ENCODE peak calls at places on chromosomes 3 and 15, in eight cellular contexts. One of them, this sample, is unnamed.

GRCh38 chr3:194961555-194961954 is 275.9 kb downstream of the FAM43A start:
- DNase-seq in kidney glomerular epithelial cell: no peak
- DNase-seq in NCI-H345: no peak
- DNase-seq in brain microvascular endothelial cell: no peak
- DNase-seq in tibial artery: no peak
- DNase-seq in activated naive CD4-positive, alpha-beta T cell treated with anti-CD3 and anti-CD28 coated beads for 36 hours: no peak
- DNase-seq in HT-29: no peak
- DNase-seq in mucosa of descending colon: no peak
- DNase-seq in this sample: peak; percentile 30

GRCh38 chr3:125191256-125191655 is 21.3 kb downstream of the SLC12A8 start:
- DNase-seq in kidney glomerular epithelial cell: no peak
- DNase-seq in NCI-H345: no peak
- DNase-seq in brain microvascular endothelial cell: no peak
- DNase-seq in tibial artery: no peak
- DNase-seq in activated naive CD4-positive, alpha-beta T cell treated with anti-CD3 and anti-CD28 coated beads for 36 hours: no peak
- DNase-seq in HT-29: no peak
- DNase-seq in mucosa of descending colon: no peak
- DNase-seq in this sample: no peak

GRCh38 chr3:156373095-156373494 is 181.8 kb downstream of the SSR3 start:
- DNase-seq in kidney glomerular epithelial cell: no peak
- DNase-seq in NCI-H345: no peak
- DNase-seq in brain microvascular endothelial cell: no peak
- DNase-seq in tibial artery: no peak
- DNase-seq in activated naive CD4-positive, alpha-beta T cell treated with anti-CD3 and anti-CD28 coated beads for 36 hours: no peak
- DNase-seq in HT-29: no peak
- DNase-seq in mucosa of descending colon: no peak
- DNase-seq in this sample: no peak

GRCh38 chr15:43920815-43921214 is 94.0 kb downstream of the WDR76 start:
- DNase-seq in kidney glomerular epithelial cell: no peak
- DNase-seq in NCI-H345: peak; percentile 46
- DNase-seq in brain microvascular endothelial cell: peak; percentile 35
- DNase-seq in tibial artery: no peak
- DNase-seq in activated naive CD4-positive, alpha-beta T cell treated with anti-CD3 and anti-CD28 coated beads for 36 hours: no peak
- DNase-seq in HT-29: no peak
- DNase-seq in mucosa of descending colon: no peak
- DNase-seq in this sample: no peak

GRCh38 chr3:167568634-167569033 is 85.1 kb downstream of the WDR49 start:
- DNase-seq in kidney glomerular epithelial cell: no peak
- DNase-seq in NCI-H345: no peak
- DNase-seq in brain microvascular endothelial cell: no peak
- DNase-seq in tibial artery: no peak
- DNase-seq in activated naive CD4-positive, alpha-beta T cell treated with anti-CD3 and anti-CD28 coated beads for 36 hours: no peak
- DNase-seq in HT-29: no peak
- DNase-seq in mucosa of descending colon: no peak
- DNase-seq in this sample: no peak

GRCh38 chr15:76327191-76328105 is 9.1 kb upstream of the ISL2 start:
- DNase-seq in kidney glomerular epithelial cell: no peak
- DNase-seq in NCI-H345: no peak
- DNase-seq in brain microvascular endothelial cell: no peak
- DNase-seq in tibial artery: no peak
- DNase-seq in activated naive CD4-positive, alpha-beta T cell treated with anti-CD3 and anti-CD28 coated beads for 36 hours: no peak
- DNase-seq in HT-29: no peak
- DNase-seq in mucosa of descending colon: no peak
- DNase-seq in this sample: no peak

GRCh38 chr3:127589600-127590281 is 792 bp downstream of the TPRA1 start:
- DNase-seq in kidney glomerular epithelial cell: no peak
- DNase-seq in NCI-H345: no peak
- DNase-seq in brain microvascular endothelial cell: no peak
- DNase-seq in tibial artery: no peak
- DNase-seq in activated naive CD4-positive, alpha-beta T cell treated with anti-CD3 and anti-CD28 coated beads for 36 hours: peak; percentile 31
- DNase-seq in HT-29: peak; percentile 50
- DNase-seq in mucosa of descending colon: no peak
- DNase-seq in this sample: no peak

GRCh38 chr3:78459751-78460150 is 1308.0 kb downstream of the ROBO1 start:
- DNase-seq in kidney glomerular epithelial cell: no peak
- DNase-seq in NCI-H345: no peak
- DNase-seq in brain microvascular endothelial cell: no peak
- DNase-seq in tibial artery: no peak
- DNase-seq in activated naive CD4-positive, alpha-beta T cell treated with anti-CD3 and anti-CD28 coated beads for 36 hours: no peak
- DNase-seq in HT-29: no peak
- DNase-seq in mucosa of descending colon: no peak
- DNase-seq in this sample: no peak

GRCh38 chr15:29534378-29534777 is 264.8 kb upstream of the NSMCE3 start:
- DNase-seq in kidney glomerular epithelial cell: peak; percentile 21
- DNase-seq in NCI-H345: no peak
- DNase-seq in brain microvascular endothelial cell: no peak
- DNase-seq in tibial artery: no peak
- DNase-seq in activated naive CD4-positive, alpha-beta T cell treated with anti-CD3 and anti-CD28 coated beads for 36 hours: no peak
- DNase-seq in HT-29: no peak
- DNase-seq in mucosa of descending colon: no peak
- DNase-seq in this sample: no peak